ENCODE peak calls at places on chromosome 3, in four cellular contexts. T, C, H and W are unnamed samples.

GRCh38 chr3:170751083-170751893 is 118.7 kb downstream of the RPL22L1 start:
- DNase-seq in C (peak; percentile 58), H (no peak), T (peak; percentile 61), W (no peak)

GRCh38 chr3:45946875-45947274 is 3.6 kb downstream of the CXCR6 start:
- DNase-seq in C (no peak), H (no peak), T (no peak), W (no peak)

GRCh38 chr3:10551821-10552630 is 46.6 kb upstream of the ATP2B2 start:
- DNase-seq in T (no peak), C (no peak), H (peak; percentile 51), W (peak; percentile 95)

GRCh38 chr3:100463002-100463401 is 29.4 kb upstream of the TMEM45A start:
- DNase-seq in H (peak; percentile 54), T (no peak), C (peak; percentile 57), W (peak; percentile 80)

GRCh38 chr3:171809513-171810277 is 588 bp downstream of the PLD1 start:
- DNase-seq in T (peak; percentile 89), C (peak; percentile 94), H (peak; percentile 88), W (peak; percentile 96)

GRCh38 chr3:124886168-124887051 is 755 bp downstream of the ITGB5 start:
- DNase-seq in T (peak; percentile 51), C (peak; percentile 63), H (peak; percentile 91), W (peak; percentile 95)

GRCh38 chr3:104149154-104149553 is 1217.6 kb upstream of the ALCAM start:
- DNase-seq in H (no peak), T (no peak), C (no peak), W (no peak)

GRCh38 chr3:30473374-30474051 is 132.9 kb upstream of the TGFBR2 start:
- DNase-seq in C (no peak), T (no peak), H (no peak), W (no peak)

GRCh38 chr3:168161696-168162095 is 66.0 kb upstream of the GOLIM4 start:
- DNase-seq in C (no peak), H (no peak), T (no peak), W (peak; percentile 14)

GRCh38 chr3:127789051-127789450 is 33.3 kb downstream of the MGLL start:
- DNase-seq in T (no peak), C (no peak), H (no peak), W (peak; percentile 67)

GRCh38 chr3:124282751-124283643 is 291.1 kb upstream of the ROPN1 start:
- DNase-seq in T (no peak), C (no peak), H (no peak), W (no peak)

GRCh38 chr3:50515565-50516047 is 12.2 kb upstream of the CACNA2D2 start:
- DNase-seq in H (peak; percentile 88), C (peak; percentile 49), T (peak; percentile 40), W (no peak)

GRCh38 chr3:9278085-9278484 is 28.6 kb upstream of the SRGAP3 start:
- DNase-seq in T (no peak), H (no peak), C (no peak), W (no peak)

GRCh38 chr3:72633534-72633933 is 214.7 kb downstream of the SHQ1 start:
- DNase-seq in C (no peak), T (no peak), H (no peak), W (no peak)